ENCODE peak calls at places on chromosome 22, in six cellular contexts. R is stimulated activated CD4-positive, alpha-beta T cell treated with anti-CD3 and anti-CD28 coated beads, Interleukin-1b, Interleukin-23, amount 100 ng/mL, for 4 hours; T is Right ventricle myocardium inferior; H is ELF-1; V is HAP-1; Y is SHP77 treated with DMSO at 0.1 percent for 48 hours. M is an unnamed sample.

GRCh38 chr22:43088979-43089717 is at the start of gene TTLL1:
- DNase-seq in R (peak), T (peak), H (peak), V (peak), Y (peak), M (peak)

GRCh38 chr22:17773606-17774205 is 563 bp downstream of the BID start:
- DNase-seq in R (peak), T (peak), H (peak), V (peak), Y (no peak), M (peak)

GRCh38 chr22:37716708-37717107 is 19.9 kb downstream of the TRIOBP start:
- DNase-seq in R (no peak), T (no peak), H (no peak), V (no peak), Y (no peak), M (no peak)

GRCh38 chr22:25848954-25849353 is 107.0 kb downstream of the MYO18B start:
- DNase-seq in R (no peak), T (no peak), H (no peak), V (no peak), Y (no peak), M (no peak)

GRCh38 chr22:24037851-24038765 is 27.0 kb downstream of the CABIN1 start:
- DNase-seq in R (no peak), T (no peak), H (no peak), V (no peak), Y (no peak), M (no peak)

GRCh38 chr22:36507518-36508010 is 724 bp upstream of the FOXRED2 start:
- DNase-seq in R (no peak), T (no peak), H (no peak), V (no peak), Y (no peak), M (no peak)

GRCh38 chr22:32823024-32823730 is 21.7 kb downstream of the TIMP3 start:
- DNase-seq in R (no peak), T (no peak), H (peak), V (peak), Y (no peak), M (no peak)

GRCh38 chr22:37300551-37301017 is 18.3 kb downstream of the CYTH4 start:
- DNase-seq in R (no peak), T (peak), H (no peak), V (no peak), Y (no peak), M (no peak)

GRCh38 chr22:45696227-45696626 is 24.6 kb downstream of the ATXN10 start:
- DNase-seq in R (no peak), T (no peak), H (no peak), V (no peak), Y (no peak), M (no peak)

GRCh38 chr22:27507066-27507715 is 294.4 kb downstream of the MN1 start:
- DNase-seq in R (no peak), T (no peak), H (no peak), V (no peak), Y (no peak), M (no peak)

GRCh38 chr22:39417641-39418040 is 18.1 kb downstream of the TAB1 start:
- DNase-seq in R (no peak), T (no peak), H (no peak), V (no peak), Y (no peak), M (no peak)

GRCh38 chr22:46525681-46526483 is 11.5 kb downstream of the CELSR1 start:
- DNase-seq in R (no peak), T (no peak), H (no peak), V (no peak), Y (no peak), M (no peak)

GRCh38 chr22:33296941-33297340 is 238.8 kb upstream of the SYN3 start:
- DNase-seq in R (no peak), T (no peak), H (no peak), V (no peak), Y (no peak), M (no peak)

GRCh38 chr22:29879738-29880137 is 3.2 kb upstream of the MTMR3 start:
- DNase-seq in R (no peak), T (no peak), H (no peak), V (no peak), Y (no peak), M (no peak)

GRCh38 chr22:31039393-31039792 is 41.7 kb upstream of the SMTN start:
- DNase-seq in R (no peak), T (no peak), H (no peak), V (no peak), Y (no peak), M (no peak)

GRCh38 chr22:24466831-24467249 is 28.3 kb upstream of the UPB1 start:
- DNase-seq in R (no peak), T (no peak), H (no peak), V (no peak), Y (no peak), M (no peak)

GRCh38 chr22:47370448-47371262 is 608.2 kb downstream of the TBC1D22A start:
- DNase-seq in R (no peak), T (no peak), H (no peak), V (no peak), Y (no peak), M (no peak)

GRCh38 chr22:45688606-45689080 is 17.0 kb downstream of the ATXN10 start:
- DNase-seq in R (no peak), T (no peak), H (no peak), V (no peak), Y (no peak), M (no peak)

M was measured in D341Med.